ENCODE peak calls at places on chromosomes 1 and 21, in eight cellular contexts. L is AG10803, U is Calu3, G is iris pigment epithelial cell, O is neuronal stem cell, H is tibial nerve, X is BJ, W is progenitor cell of endocrine pancreas. R is an unnamed sample.

GRCh38 chr1:54464031-54464476 is 57.9 kb upstream of the SSBP3 start:
- DNase-seq in L (no peak), U (no peak), G (peak; percentile 60), O (no peak), H (no peak), X (no peak), W (no peak), R (no peak)

GRCh38 chr1:5927506-5928370 is 64.5 kb downstream of the NPHP4 start:
- DNase-seq in L (no peak), U (no peak), G (no peak), O (no peak), H (no peak), X (no peak), W (no peak), R (peak; percentile 75)

GRCh38 chr1:232998138-232998537 is 47.7 kb downstream of the NTPCR start:
- DNase-seq in L (no peak), U (no peak), G (no peak), O (no peak), H (no peak), X (no peak), W (no peak), R (no peak)

GRCh38 chr1:167912294-167912693 is 1.6 kb downstream of the ADCY10 start:
- DNase-seq in L (no peak), U (no peak), G (no peak), O (no peak), H (no peak), X (no peak), W (no peak), R (no peak)

GRCh38 chr1:199081739-199082138 is 442.9 kb downstream of the PTPRC start:
- DNase-seq in L (peak; percentile 1), U (no peak), G (no peak), O (no peak), H (no peak), X (no peak), W (no peak), R (no peak)

GRCh38 chr21:44549525-44550211 is 1.6 kb downstream of the KRTAP10-2 start:
- DNase-seq in L (no peak), U (no peak), G (no peak), O (no peak), H (no peak), X (no peak), W (peak; percentile 7), R (no peak)

GRCh38 chr1:87853576-87854351 is 525.1 kb downstream of the LMO4 start:
- DNase-seq in L (peak; percentile 6), U (no peak), G (peak; percentile 22), O (no peak), H (no peak), X (no peak), W (no peak), R (no peak)

GRCh38 chr1:107277022-107277421 is 136.2 kb downstream of the NTNG1 start:
- DNase-seq in L (peak; percentile 83), U (peak; percentile 22), G (peak; percentile 20), O (peak; percentile 37), H (no peak), X (peak; percentile 2), W (peak; percentile 22), R (no peak)

GRCh38 chr1:221699582-221700519 is 42.0 kb downstream of the DUSP10 start:
- DNase-seq in L (peak; percentile 84), U (no peak), G (peak; percentile 90), O (no peak), H (no peak), X (no peak), W (no peak), R (no peak)

GRCh38 chr1:74728736-74729135 is 4.1 kb downstream of the CRYZ start:
- DNase-seq in L (no peak), U (no peak), G (no peak), O (no peak), H (no peak), X (no peak), W (no peak), R (no peak)

GRCh38 chr1:202010042-202011015 is at the start of gene ELF3:
- DNase-seq in L (no peak), U (peak; percentile 98), G (no peak), O (peak; percentile 85), H (no peak), X (no peak), W (peak; percentile 84), R (no peak)

GRCh38 chr1:81430955-81431646 is 369.6 kb upstream of the ADGRL2 start:
- DNase-seq in L (no peak), U (no peak), G (no peak), O (no peak), H (no peak), X (no peak), W (no peak), R (no peak)

GRCh38 chr1:40040511-40041465 is at the start of gene CAP1:
- DNase-seq in L (peak; percentile 98), U (peak; percentile 99), G (peak; percentile 99), O (peak; percentile 98), H (peak; percentile 98), X (peak; percentile 92), W (peak; percentile 100), R (peak; percentile 100)

GRCh38 chr1:237205400-237206064 is 163.5 kb downstream of the RYR2 start:
- DNase-seq in L (no peak), U (no peak), G (peak; percentile 16), O (no peak), H (no peak), X (no peak), W (no peak), R (no peak)

GRCh38 chr1:93676424-93676823 is 5.2 kb downstream of the BCAR3 start:
- DNase-seq in L (peak; percentile 34), U (no peak), G (peak; percentile 89), O (no peak), H (no peak), X (no peak), W (no peak), R (no peak)

GRCh38 chr1:47993881-47994625 is 3.1 kb downstream of the TRABD2B start:
- DNase-seq in L (no peak), U (no peak), G (no peak), O (no peak), H (no peak), X (no peak), W (no peak), R (no peak)

GRCh38 chr1:33719771-33720670 is 143.9 kb upstream of the HMGB4 start:
- DNase-seq in L (peak; percentile 62), U (no peak), G (peak; percentile 2), O (no peak), H (no peak), X (no peak), W (no peak), R (peak; percentile 51)

GRCh38 chr1:111559736-111560279 is 56.4 kb upstream of the ADORA3 start:
- DNase-seq in L (peak; percentile 43), U (no peak), G (peak; percentile 88), O (no peak), H (no peak), X (no peak), W (no peak), R (no peak)

GRCh38 chr1:93490357-93490756 is 42.4 kb downstream of the FNBP1L start:
- DNase-seq in L (no peak), U (no peak), G (no peak), O (no peak), H (no peak), X (no peak), W (no peak), R (no peak)

GRCh38 chr1:90579212-90579802 is 137.8 kb downstream of the BARHL2 start:
- DNase-seq in L (peak; percentile 41), U (no peak), G (peak; percentile 45), O (peak; percentile 43), H (no peak), X (no peak), W (no peak), R (no peak)

GRCh38 chr21:23401278-23401677 is 2206.0 kb downstream of the MRPL39 start:
- DNase-seq in L (no peak), U (no peak), G (peak; percentile 0), O (no peak), H (no peak), X (no peak), W (no peak), R (no peak)

GRCh38 chr1:31548518-31548898 is 27.8 kb upstream of the TINAGL1 start:
- DNase-seq in L (no peak), U (peak; percentile 31), G (no peak), O (no peak), H (no peak), X (no peak), W (no peak), R (no peak)

GRCh38 chr1:119361611-119362010 is 7.0 kb upstream of the HAO2 start:
- DNase-seq in L (peak; percentile 10), U (no peak), G (no peak), O (no peak), H (no peak), X (no peak), W (no peak), R (no peak)

GRCh38 chr1:24294228-24294672 is 24.9 kb upstream of the GRHL3 start:
- DNase-seq in L (peak; percentile 97), U (no peak), G (peak; percentile 99), O (no peak), H (peak; percentile 33), X (peak; percentile 97), W (no peak), R (no peak)

GRCh38 chr1:226790545-226791181 is 51.6 kb upstream of the ITPKB start:
- DNase-seq in L (no peak), U (no peak), G (no peak), O (no peak), H (no peak), X (no peak), W (no peak), R (no peak)

GRCh38 chr1:101465941-101466340 is 229.1 kb downstream of the S1PR1 start:
- DNase-seq in L (no peak), U (no peak), G (no peak), O (no peak), H (no peak), X (no peak), W (no peak), R (no peak)

GRCh38 chr1:96596226-96596625 is 125.4 kb upstream of the PTBP2 start:
- DNase-seq in L (peak; percentile 10), U (peak; percentile 58), G (peak; percentile 45), O (no peak), H (no peak), X (no peak), W (no peak), R (no peak)

GRCh38 chr1:244778356-244778755 is 57.1 kb upstream of the COX20 start:
- DNase-seq in L (peak; percentile 53), U (no peak), G (peak; percentile 88), O (no peak), H (no peak), X (peak; percentile 40), W (no peak), R (no peak)

GRCh38 chr1:62904537-62904936 is 120.6 kb downstream of the ATG4C start:
- DNase-seq in L (no peak), U (no peak), G (no peak), O (no peak), H (no peak), X (no peak), W (no peak), R (no peak)

R was measured in osteocyte.